ENCODE peak calls at places on chromosomes 11 and 22, in seven cellular contexts. I is Calu3; M is stimulated activated CD8-positive, alpha-beta memory T cell treated with anti-CD3 and anti-CD28 coated beads, Interleukin-7, amount 100 ng/mL, for 1 hour; K is NCI-H460; Z is GM12878; G is Caki2; E is NCI-H187 treated with DMSO at 0.1 percent for 48 hours. W is an unnamed sample.
A peak's percentile ranks its signal among the peaks of the same experiment; 100 is the strongest.

GRCh38 chr22:50146440-50147228 is 23.9 kb upstream of the PANX2 start:
- DNase-seq in Z (no peak), K (peak; percentile 58), M (no peak), E (no peak), G (peak; percentile 68), I (peak; percentile 75), W (no peak)

GRCh38 chr11:115466122-115466521 is 38.1 kb downstream of the CADM1 start:
- DNase-seq in E (no peak), I (no peak), Z (no peak), K (no peak), G (no peak), M (no peak), W (no peak)

GRCh38 chr22:50271519-50271970 is 1.4 kb upstream of the MAPK11 start:
- DNase-seq in I (peak; percentile 79), K (peak; percentile 38), M (no peak), E (no peak), Z (no peak), G (peak; percentile 86), W (no peak)

GRCh38 chr11:123356539-123356938 is 73.5 kb upstream of the GRAMD1B start:
- DNase-seq in E (no peak), I (no peak), K (no peak), M (no peak), Z (no peak), G (no peak), W (no peak)

GRCh38 chr11:44767421-44767820 is 40.7 kb downstream of the TSPAN18 start:
- DNase-seq in G (no peak), I (no peak), Z (no peak), E (no peak), M (no peak), K (no peak), W (no peak)

GRCh38 chr11:66559141-66559861 is 9.1 kb downstream of the CTSF start:
- DNase-seq in M (no peak), E (no peak), Z (no peak), G (no peak), I (no peak), K (no peak), W (no peak)

GRCh38 chr11:65213322-65214211 is 31.8 kb downstream of the CAPN1 start:
- DNase-seq in G (no peak), E (no peak), I (no peak), K (no peak), M (no peak), Z (no peak), W (no peak)

GRCh38 chr11:93236741-93237675 is 39.2 kb upstream of the SLC36A4 start:
- DNase-seq in K (peak; percentile 41), M (no peak), Z (no peak), I (peak; percentile 35), E (no peak), G (peak; percentile 26), W (no peak)

GRCh38 chr22:45223304-45224117 is 17.2 kb downstream of the KIAA0930 start:
- DNase-seq in K (no peak), I (no peak), E (no peak), G (no peak), Z (no peak), M (no peak), W (no peak)

GRCh38 chr11:114010931-114011330 is 36.0 kb downstream of the HTR3A start:
- DNase-seq in G (no peak), I (no peak), Z (no peak), E (no peak), M (no peak), K (no peak), W (no peak)

W was measured in GM12864.